ENCODE peak calls at places on chromosomes 1 and 21, in nine cellular contexts. B, Q, J, D, G, P, K, Z and L are unnamed samples.

GRCh38 chr1:225471453-225472301 is 43.8 kb upstream of the LBR start:
- DNase-seq in B (no peak), Q (peak; percentile 56), J (no peak), D (no peak), G (peak; percentile 70), P (peak; percentile 41), K (no peak), Z (no peak), L (peak; percentile 57)

GRCh38 chr1:44645466-44646244 is 28.6 kb downstream of the TMEM53 start:
- DNase-seq in B (no peak), Q (peak; percentile 76), J (no peak), D (no peak), G (peak; percentile 92), P (no peak), K (no peak), Z (no peak), L (no peak)

GRCh38 chr1:41493117-41493536 is 8.6 kb upstream of the EDN2 start:
- DNase-seq in B (no peak), Q (no peak), J (no peak), D (no peak), G (no peak), P (no peak), K (no peak), Z (no peak), L (no peak)

GRCh38 chr1:110068646-110069301 is 1.7 kb downstream of the ALX3 start:
- DNase-seq in B (no peak), Q (no peak), J (peak; percentile 32), D (no peak), G (peak; percentile 69), P (peak; percentile 75), K (no peak), Z (peak; percentile 76), L (no peak)

GRCh38 chr1:204991342-204991844 is 51.6 kb upstream of the CNTN2 start:
- DNase-seq in B (no peak), Q (no peak), J (no peak), D (no peak), G (no peak), P (peak; percentile 95), K (no peak), Z (no peak), L (no peak)

GRCh38 chr1:14372526-14372925 is 226.0 kb upstream of the KAZN start:
- DNase-seq in B (no peak), Q (no peak), J (no peak), D (no peak), G (no peak), P (no peak), K (no peak), Z (no peak), L (no peak)

GRCh38 chr1:41511239-41511540 is 26.7 kb upstream of the EDN2 start:
- DNase-seq in B (no peak), Q (no peak), J (no peak), D (no peak), G (no peak), P (no peak), K (no peak), Z (no peak), L (no peak)

GRCh38 chr1:19344372-19344810 is 32.3 kb downstream of the SLC66A1 start:
- DNase-seq in B (peak; percentile 58), Q (no peak), J (peak; percentile 57), D (peak; percentile 50), G (peak; percentile 86), P (peak; percentile 93), K (no peak), Z (no peak), L (peak; percentile 80)

GRCh38 chr21:45407629-45408247 is 2.8 kb downstream of the COL18A1 start:
- DNase-seq in B (no peak), Q (no peak), J (no peak), D (no peak), G (peak; percentile 42), P (peak; percentile 73), K (no peak), Z (peak; percentile 49), L (no peak)

GRCh38 chr1:4724695-4725250 is 70.4 kb downstream of the AJAP1 start:
- DNase-seq in B (no peak), Q (no peak), J (no peak), D (peak; percentile 67), G (no peak), P (no peak), K (no peak), Z (no peak), L (no peak)

GRCh38 chr1:4728319-4729107 is 74.1 kb downstream of the AJAP1 start:
- DNase-seq in B (no peak), Q (no peak), J (no peak), D (no peak), G (no peak), P (no peak), K (no peak), Z (no peak), L (no peak)

GRCh38 chr1:4725416-4725815 is 71.0 kb downstream of the AJAP1 start:
- DNase-seq in B (no peak), Q (no peak), J (no peak), D (no peak), G (no peak), P (no peak), K (no peak), Z (no peak), L (no peak)

GRCh38 chr1:4729108-4729506 is 74.7 kb downstream of the AJAP1 start:
- DNase-seq in B (no peak), Q (no peak), J (no peak), D (no peak), G (no peak), P (no peak), K (no peak), Z (no peak), L (no peak)

DNA sequence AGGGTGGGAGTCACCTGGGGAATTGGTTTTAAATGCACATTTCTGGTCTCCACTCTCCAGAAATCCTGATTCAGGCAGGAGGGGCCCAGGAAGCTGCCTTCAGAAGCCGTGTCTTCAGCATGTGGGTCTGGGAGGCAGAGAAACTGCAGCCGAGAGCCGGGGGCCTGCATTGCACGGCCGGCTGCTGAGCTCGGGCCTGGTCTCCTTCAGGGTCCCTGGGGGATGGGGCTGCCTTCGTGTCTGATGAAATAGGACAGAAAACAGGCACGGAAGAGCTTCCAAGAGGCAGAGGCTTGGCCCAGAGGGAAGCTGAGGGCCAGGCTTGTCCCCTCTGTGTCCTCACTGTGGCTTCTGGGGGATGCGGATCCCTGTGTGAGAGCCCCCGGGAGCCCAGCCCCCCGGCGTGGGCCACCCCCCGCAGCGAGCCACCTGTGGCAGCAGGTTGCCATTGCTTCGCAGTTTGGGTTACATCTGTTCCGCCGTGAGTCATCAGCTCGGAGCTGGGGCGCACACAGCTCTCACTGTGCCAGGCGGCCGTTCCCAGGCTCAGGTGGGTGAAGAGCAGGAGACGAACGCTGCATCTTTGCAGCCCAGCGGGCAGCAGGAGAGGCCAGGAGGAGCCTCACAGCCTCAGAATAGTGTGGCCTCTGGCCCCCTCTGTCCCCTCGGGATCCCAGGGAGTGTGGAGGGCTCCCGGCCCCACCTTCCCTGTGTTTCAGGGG is 72.4 kb downstream of the AJAP1 start:
- DNase-seq in B (no peak), Q (no peak), J (peak; percentile 13), D (no peak), G (no peak), P (no peak), K (no peak), Z (no peak), L (no peak)
- H3K9me3 ChIP-seq in B (no peaks in the 10 kb centered on the region), Q (no peaks in the 10 kb centered on the region), J (no peaks in the 10 kb centered on the region), D (no peaks in the 10 kb centered on the region), G (no peaks in the 10 kb centered on the region), P (no peaks in the 10 kb centered on the region), K (no peaks in the 10 kb centered on the region), Z (no peaks in the 10 kb centered on the region), L (no peaks in the 10 kb centered on the region)

GRCh38 chr1:52769346-52770033 is 43.2 kb downstream of the ZYG11B start:
- DNase-seq in B (no peak), Q (no peak), J (no peak), D (no peak), G (no peak), P (no peak), K (no peak), Z (no peak), L (no peak)

GRCh38 chr1:52771384-52771783 is 45.1 kb downstream of the ZYG11B start:
- DNase-seq in B (no peak), Q (no peak), J (no peak), D (no peak), G (no peak), P (no peak), K (no peak), Z (no peak), L (no peak)

GRCh38 chr1:52767881-52768280 is 41.6 kb downstream of the ZYG11B start:
- DNase-seq in B (no peak), Q (no peak), J (no peak), D (no peak), G (no peak), P (no peak), K (no peak), Z (no peak), L (no peak)
- H3K27ac ChIP-seq in B (no peak overlapping the region), Q (no peak overlapping the region), J (no peak overlapping the region), D (no peak overlapping the region), G (no peak overlapping the region), P (no peak overlapping the region), K (no peak overlapping the region), Z (no peak overlapping the region), L (no peak overlapping the region)

GRCh38 chr1:232970508-232970907 is 20.1 kb downstream of the NTPCR start:
- DNase-seq in B (no peak), Q (no peak), J (no peak), D (no peak), G (no peak), P (no peak), K (no peak), Z (no peak), L (no peak)

GRCh38 chr1:232966663-232967062 is 16.3 kb downstream of the NTPCR start:
- DNase-seq in B (no peak), Q (no peak), J (no peak), D (no peak), G (no peak), P (no peak), K (no peak), Z (no peak), L (no peak)

GRCh38 chr1:232968965-232969364 is 18.6 kb downstream of the NTPCR start:
- DNase-seq in B (no peak), Q (no peak), J (no peak), D (peak; percentile 7), G (no peak), P (no peak), K (no peak), Z (no peak), L (no peak)

GRCh38 chr1:232968396-232968795 is 18.0 kb downstream of the NTPCR start:
- DNase-seq in B (no peak), Q (no peak), J (no peak), D (no peak), G (no peak), P (no peak), K (no peak), Z (no peak), L (no peak)

DNA sequence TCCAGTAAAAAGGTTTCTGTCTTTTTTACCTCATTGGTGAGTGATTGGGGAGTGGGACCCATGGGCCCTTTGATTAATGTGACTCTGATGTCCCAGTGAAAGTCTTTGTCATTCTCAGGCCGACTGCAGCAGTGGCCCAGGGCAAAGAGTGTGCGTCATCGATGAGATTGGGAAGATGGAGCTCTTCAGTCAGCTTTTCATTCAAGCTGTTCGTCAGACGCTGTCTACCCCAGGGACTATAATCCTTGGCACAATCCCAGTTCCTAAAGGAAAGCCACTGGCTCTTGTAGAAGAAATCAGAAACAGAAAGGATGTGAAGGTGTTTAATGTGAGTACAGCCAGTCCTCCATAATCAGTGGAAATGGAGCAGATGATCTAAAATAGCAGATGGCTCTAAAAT is 19.4 kb downstream of the NTPCR start:
- DNase-seq in B (no peak), Q (no peak), J (no peak), D (no peak), G (no peak), P (no peak), K (no peak), Z (no peak), L (no peak)
- H3K36me3 ChIP-seq in B (peaks cover 2% of the 10 kb centered on the region), Q (peaks cover 56% of the 10 kb centered on the region), J (peaks cover 34% of the 10 kb centered on the region), D (peaks cover 64% of the 10 kb centered on the region), G (peaks cover 18% of the 10 kb centered on the region), P (peaks cover 29% of the 10 kb centered on the region), K (peaks cover 27% of the 10 kb centered on the region), Z (peaks cover 95% of the 10 kb centered on the region), L (peaks cover 27% of the 10 kb centered on the region)

GRCh38 chr1:49036700-49037099 is 260.0 kb upstream of the BEND5 start:
- DNase-seq in B (no peak), Q (no peak), J (no peak), D (no peak), G (no peak), P (peak; percentile 75), K (no peak), Z (no peak), L (no peak)
- H3K9me3 ChIP-seq in B (no peaks in the 10 kb centered on the region), Q (no peaks in the 10 kb centered on the region), J (peaks cover 4% of the 10 kb centered on the region), D (no peaks in the 10 kb centered on the region), G (no peaks in the 10 kb centered on the region), P (peaks cover 66% of the 10 kb centered on the region), K (no peaks in the 10 kb centered on the region), Z (no peaks in the 10 kb centered on the region), L (no peaks in the 10 kb centered on the region)